ENCODE peak calls at places on chromosomes 3 and 15, in five cellular contexts. D is activated CD8-positive, alpha-beta memory T cell treated with anti-CD3 and anti-CD28 coated beads, Interleukin-2, amount 50 U/mL, for 48 hours; V is suprapubic skin; B is aorta; W is naive thymus-derived CD8-positive, alpha-beta T cell. G is an unnamed sample.

GRCh38 chr15:33215941-33216872 is 21.7 kb upstream of the FMN1 start:
- DNase-seq in D (no peak), V (no peak), B (no peak), W (peak), G (no peak)

GRCh38 chr15:25441111-25441510 is 2.3 kb upstream of the UBE3A start:
- DNase-seq in D (no peak), V (no peak), B (no peak), W (no peak), G (no peak)

GRCh38 chr3:188002626-188003138 is 151.3 kb upstream of the LPP start:
- DNase-seq in D (no peak), V (no peak), B (no peak), W (no peak), G (no peak)

GRCh38 chr15:31254431-31255175 is 72.0 kb upstream of the KLF13 start:
- DNase-seq in D (no peak), V (no peak), B (peak), W (no peak), G (no peak)

GRCh38 chr3:129116482-129116946 is 5.1 kb downstream of the RAB43 start:
- DNase-seq in D (no peak), V (no peak), B (no peak), W (peak), G (no peak)

GRCh38 chr3:138328341-138328740 is 1.3 kb downstream of the NME9 start:
- DNase-seq in D (no peak), V (no peak), B (no peak), W (no peak), G (no peak)

GRCh38 chr15:86010891-86011290 is 68.8 kb upstream of the AGBL1 start:
- DNase-seq in D (no peak), V (no peak), B (no peak), W (no peak), G (no peak)

GRCh38 chr3:9316881-9317341 is 45.9 kb upstream of the THUMPD3 start:
- DNase-seq in D (no peak), V (no peak), B (no peak), W (no peak), G (no peak)

GRCh38 chr15:94671845-94672524 is 440.6 kb downstream of the MCTP2 start:
- DNase-seq in D (no peak), V (no peak), B (no peak), W (no peak), G (no peak)

GRCh38 chr3:149170672-149171071 is 41.2 kb downstream of the HPS3 start:
- DNase-seq in D (no peak), V (no peak), B (no peak), W (no peak), G (no peak)

GRCh38 chr15:101324513-101325177 is 29.6 kb upstream of the SNRPA1 start:
- DNase-seq in D (no peak), V (no peak), B (no peak), W (no peak), G (no peak)

GRCh38 chr3:178802259-178802658 is 266.0 kb downstream of the KCNMB2 start:
- DNase-seq in D (no peak), V (no peak), B (no peak), W (no peak), G (no peak)

GRCh38 chr15:52257734-52258062 is 37.9 kb downstream of the MYO5C start:
- DNase-seq in D (no peak), V (no peak), B (no peak), W (no peak), G (no peak)

GRCh38 chr3:98022978-98023820 is 11.9 kb downstream of the GABRR3 start:
- DNase-seq in D (peak), V (peak), B (peak), W (peak), G (peak)

GRCh38 chr3:65846936-65847335 is 191.8 kb downstream of the MAGI1 start:
- DNase-seq in D (no peak), V (no peak), B (no peak), W (no peak), G (no peak)

GRCh38 chr3:56612146-56612545 is 55.2 kb downstream of the CCDC66 start:
- DNase-seq in D (no peak), V (no peak), B (no peak), W (no peak), G (no peak)

GRCh38 chr3:60957541-60957940 is 293.7 kb downstream of the FHIT start:
- DNase-seq in D (no peak), V (no peak), B (no peak), W (no peak), G (no peak)

GRCh38 chr3:38297947-38298711 is 16.0 kb downstream of the SLC22A14 start:
- DNase-seq in D (peak), V (no peak), B (no peak), W (no peak), G (no peak)

GRCh38 chr15:69114231-69114937 is 46.1 kb upstream of the GLCE start:
- DNase-seq in D (no peak), V (no peak), B (no peak), W (peak), G (no peak)

GRCh38 chr15:98515186-98515585 is 133.2 kb upstream of the IGF1R start:
- DNase-seq in D (no peak), V (no peak), B (no peak), W (no peak), G (no peak)

GRCh38 chr15:49492834-49493233 is 69.8 kb downstream of the FGF7 start:
- DNase-seq in D (no peak), V (no peak), B (no peak), W (no peak), G (no peak)

GRCh38 chr15:58546066-58546591 is 114.3 kb downstream of the LIPC start:
- DNase-seq in D (no peak), V (no peak), B (no peak), W (no peak), G (no peak)

GRCh38 chr3:53347261-53348064 is at the start of gene DCP1A:
- DNase-seq in D (peak), V (peak), B (peak), W (peak), G (peak)

GRCh38 chr15:22980189-22981136 is at the start of gene CYFIP1:
- DNase-seq in D (peak), V (peak), B (peak), W (peak), G (no peak)

GRCh38 chr15:62636823-62637320 is 405.7 kb upstream of the TPM1 start:
- DNase-seq in D (no peak), V (no peak), B (no peak), W (no peak), G (no peak)

GRCh38 chr3:171506743-171507319 is 46.6 kb upstream of the TNIK start:
- DNase-seq in D (no peak), V (no peak), B (no peak), W (no peak), G (no peak)